ENCODE peak calls at places on chromosome 13, in six cellular contexts. G, A, E, Z, V and N are unnamed samples.

GRCh38 chr13:99086149-99086868 is 108.4 kb upstream of the DOCK9 start:
- DNase-seq in G (no peak), A (peak), E (no peak), Z (no peak), V (peak), N (peak)

GRCh38 chr13:97212540-97213146 is 9.5 kb upstream of the MBNL2 start:
- DNase-seq in G (no peak), A (no peak), E (no peak), Z (no peak), V (peak), N (no peak)

GRCh38 chr13:52348983-52349780 is 56.8 kb downstream of the THSD1 start:
- DNase-seq in G (no peak), A (no peak), E (peak), Z (no peak), V (no peak), N (no peak)

GRCh38 chr13:26557051-26557392 is 461 bp upstream of the WASF3 start:
- DNase-seq in G (no peak), A (no peak), E (no peak), Z (no peak), V (no peak), N (no peak)

GRCh38 chr13:24617394-24618218 is 62.6 kb upstream of the ATP12A start:
- DNase-seq in G (no peak), A (no peak), E (no peak), Z (no peak), V (no peak), N (no peak)

GRCh38 chr13:19782049-19782726 is 557 bp downstream of the PSPC1 start:
- DNase-seq in G (no peak), A (peak), E (no peak), Z (peak), V (no peak), N (peak)

GRCh38 chr13:46754812-46755211 is 42.1 kb downstream of the ESD start:
- DNase-seq in G (no peak), A (no peak), E (no peak), Z (no peak), V (no peak), N (no peak)

GRCh38 chr13:34208326-34208725 is 390.4 kb downstream of the RFC3 start:
- DNase-seq in G (no peak), A (no peak), E (no peak), Z (no peak), V (no peak), N (no peak)

GRCh38 chr13:48230541-48230940 is 2.5 kb upstream of the ITM2B start:
- DNase-seq in G (no peak), A (no peak), E (no peak), Z (no peak), V (no peak), N (no peak)

GRCh38 chr13:49859568-49859967 is 67.1 kb upstream of the KPNA3 start:
- DNase-seq in G (peak), A (no peak), E (peak), Z (no peak), V (no peak), N (no peak)

GRCh38 chr13:31605076-31605858 is 134.1 kb upstream of the RXFP2 start:
- DNase-seq in G (no peak), A (no peak), E (no peak), Z (no peak), V (no peak), N (no peak)